ENCODE peak calls at places on chromosomes 12 and 14, in five cellular contexts. K is aorta, N is astrocyte of the hippocampus, P is EL, I is neural crest cell. X is an unnamed sample.

GRCh38 chr12:1044697-1045096 is 53.7 kb downstream of the ERC1 start:
- DNase-seq in I (no peak), P (peak; percentile 72), N (peak; percentile 32), K (no peak), X (no peak)

GRCh38 chr12:4080213-4080612 is 193.3 kb upstream of the CCND2 start:
- DNase-seq in I (no peak), K (no peak), P (no peak), N (no peak), X (no peak)

GRCh38 chr12:90280033-90280432 is 571.4 kb upstream of the ATP2B1 start:
- DNase-seq in P (peak; percentile 66), K (no peak), I (no peak), N (no peak), X (no peak)

GRCh38 chr14:95188372-95188771 is 31.0 kb upstream of the DICER1 start:
- DNase-seq in N (no peak), K (no peak), P (no peak), I (no peak), X (no peak)

GRCh38 chr12:104656383-104656782 is 199.6 kb downstream of the CHST11 start:
- DNase-seq in P (no peak), K (no peak), I (no peak), N (no peak), X (no peak)

GRCh38 chr12:101566318-101566717 is 28.5 kb upstream of the MYBPC1 start:
- DNase-seq in I (no peak), N (peak; percentile 75), P (no peak), K (no peak), X (no peak)

GRCh38 chr14:101473045-101473729 is 88.1 kb upstream of the DIO3 start:
- DNase-seq in K (no peak), P (no peak), N (no peak), I (no peak), X (peak; percentile 44)

GRCh38 chr12:122265433-122265832 is 861 bp downstream of the VPS33A start:
- DNase-seq in K (no peak), N (no peak), P (no peak), I (no peak), X (no peak)

GRCh38 chr14:51396222-51396815 is 156.3 kb downstream of the TMX1 start:
- DNase-seq in K (peak; percentile 52), N (peak; percentile 84), I (no peak), P (peak; percentile 99), X (no peak)